ENCODE peak calls at places on chromosomes 11 and 22, in four cellular contexts. One of them, this sample, is unnamed.
A peak's percentile ranks its signal among the peaks of the same experiment; 100 is the strongest.

GRCh38 chr22:46373166-46373565 is 37.7 kb downstream of the TRMU start:
- DNase-seq in K562: no peak
- DNase-seq in HepG2: no peak
- DNase-seq in GM12878: no peak
- DNase-seq in this sample: no peak

GRCh38 chr11:57497303-57498247 is 17.9 kb downstream of the SLC43A1 start:
- DNase-seq in GM12878: no peak
- DNase-seq in K562: no peak
- DNase-seq in HepG2: peak; percentile 91
- DNase-seq in this sample: no peak

GRCh38 chr11:103920449-103920848 is 116.0 kb upstream of the DDI1 start:
- DNase-seq in HepG2: no peak
- DNase-seq in K562: no peak
- DNase-seq in GM12878: no peak
- DNase-seq in this sample: no peak

GRCh38 chr11:931385-931784 is 5.7 kb downstream of the AP2A2 start:
- DNase-seq in GM12878: no peak
- DNase-seq in K562: no peak
- DNase-seq in HepG2: no peak
- DNase-seq in this sample: no peak

GRCh38 chr11:46560300-46561025 is 33.4 kb downstream of the AMBRA1 start:
- DNase-seq in K562: peak; percentile 29
- DNase-seq in HepG2: no peak
- DNase-seq in GM12878: peak; percentile 33
- DNase-seq in this sample: no peak

GRCh38 chr11:44088377-44088776 is 7.1 kb upstream of the EXT2 start:
- DNase-seq in K562: no peak
- DNase-seq in HepG2: no peak
- DNase-seq in GM12878: no peak
- DNase-seq in this sample: no peak

GRCh38 chr11:1130276-1131032 is 27.3 kb upstream of the MUC5AC start:
- DNase-seq in GM12878: no peak
- DNase-seq in K562: no peak
- DNase-seq in HepG2: no peak
- DNase-seq in this sample: no peak

GRCh38 chr11:74220376-74220775 is 49.3 kb downstream of the PPME1 start:
- DNase-seq in HepG2: no peak
- DNase-seq in K562: no peak
- DNase-seq in GM12878: no peak
- DNase-seq in this sample: no peak

GRCh38 chr11:99257131-99257530 is 236.4 kb downstream of the CNTN5 start:
- DNase-seq in K562: no peak
- DNase-seq in HepG2: peak; percentile 72
- DNase-seq in GM12878: no peak
- DNase-seq in this sample: no peak

GRCh38 chr11:80462211-80462610 is 1021.4 kb upstream of the TENM4 start:
- DNase-seq in K562: no peak
- DNase-seq in HepG2: no peak
- DNase-seq in GM12878: no peak
- DNase-seq in this sample: no peak

GRCh38 chr11:35983965-35984364 is 40.1 kb downstream of the LDLRAD3 start:
- DNase-seq in GM12878: no peak
- DNase-seq in HepG2: no peak
- DNase-seq in K562: no peak
- DNase-seq in this sample: no peak

GRCh38 chr11:35982061-35982460 is 38.2 kb downstream of the LDLRAD3 start:
- DNase-seq in K562: no peak
- DNase-seq in GM12878: no peak
- DNase-seq in HepG2: no peak
- DNase-seq in this sample: no peak

GRCh38 chr11:35978891-35979290 is 35.0 kb downstream of the LDLRAD3 start:
- DNase-seq in K562: no peak
- DNase-seq in HepG2: no peak
- DNase-seq in GM12878: no peak
- DNase-seq in this sample: no peak

GRCh38 chr11:35980646-35981402 is 37.0 kb downstream of the LDLRAD3 start:
- DNase-seq in K562: no peak
- DNase-seq in HepG2: no peak
- DNase-seq in GM12878: no peak
- DNase-seq in this sample: no peak

DNA sequence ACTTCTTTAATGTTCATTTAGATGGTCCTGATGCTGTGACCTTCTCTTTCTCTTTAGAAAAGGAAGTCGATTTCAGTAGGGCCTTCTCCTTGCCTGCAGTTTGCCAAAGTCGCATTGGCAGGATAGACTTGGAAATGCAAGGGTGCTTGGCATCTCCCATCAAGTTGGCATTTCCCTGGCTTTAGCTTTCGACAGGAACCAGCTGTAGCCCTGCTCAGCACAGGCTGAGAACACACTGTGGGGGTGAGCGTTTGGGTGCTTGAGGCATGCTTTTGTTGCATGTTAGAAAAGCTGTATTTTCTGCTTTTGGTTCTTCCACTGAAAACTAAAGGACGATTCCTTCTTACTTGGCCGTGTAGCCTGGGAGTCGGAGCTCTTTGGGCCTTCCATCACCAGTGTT is 37.7 kb downstream of the LDLRAD3 start:
- DNase-seq in K562: no peak
- DNase-seq in GM12878: no peak
- DNase-seq in HepG2: no peak
- DNase-seq in this sample: no peak
- TF ChIP-seq TARDBP in K562: no peak
- TF ChIP-seq TARDBP in GM12878: no peak
- TF ChIP-seq TARDBP in HepG2: no peak
- TF ChIP-seq TARDBP in this sample: no peak

GRCh38 chr11:35304393-35304790 is 115.0 kb downstream of the SLC1A2 start:
- DNase-seq in K562: no peak
- DNase-seq in GM12878: no peak
- DNase-seq in HepG2: peak; percentile 25
- DNase-seq in this sample: no peak
- TF ChIP-seq BHLHE40 in K562: no peak
- TF ChIP-seq BHLHE40 in GM12878: no peak
- TF ChIP-seq BHLHE40 in HepG2: no peak
- TF ChIP-seq BHLHE40 in this sample: no peak

GRCh38 chr11:7332962-7333361 is 81.3 kb downstream of the SYT9 start:
- DNase-seq in K562: no peak
- DNase-seq in HepG2: no peak
- DNase-seq in GM12878: no peak
- DNase-seq in this sample: no peak

GRCh38 chr11:7332451-7332850 is 80.7 kb downstream of the SYT9 start:
- DNase-seq in K562: no peak
- DNase-seq in GM12878: no peak
- DNase-seq in HepG2: no peak
- DNase-seq in this sample: no peak
- TF ChIP-seq FOXM1 in K562: no peak
- TF ChIP-seq FOXM1 in GM12878: no peak
- TF ChIP-seq FOXM1 in HepG2: no peak
- TF ChIP-seq FOXM1 in this sample: no peak

GRCh38 chr11:11582261-11582701 is 39.5 kb downstream of the GALNT18 start:
- DNase-seq in HepG2: no peak
- DNase-seq in GM12878: no peak
- DNase-seq in K562: no peak
- DNase-seq in this sample: no peak

GRCh38 chr11:11583801-11584445 is 37.9 kb downstream of the GALNT18 start:
- DNase-seq in GM12878: no peak
- DNase-seq in K562: peak; percentile 5
- DNase-seq in HepG2: no peak
- DNase-seq in this sample: no peak

GRCh38 chr11:11584937-11585336 is 36.9 kb downstream of the GALNT18 start:
- DNase-seq in HepG2: no peak
- DNase-seq in K562: no peak
- DNase-seq in GM12878: no peak
- DNase-seq in this sample: no peak

GRCh38 chr11:11586465-11586864 is 35.3 kb downstream of the GALNT18 start:
- DNase-seq in GM12878: no peak
- DNase-seq in K562: no peak
- DNase-seq in HepG2: no peak
- DNase-seq in this sample: no peak

GRCh38 chr11:11584446-11584810 is 37.4 kb downstream of the GALNT18 start:
- DNase-seq in HepG2: no peak
- DNase-seq in GM12878: no peak
- DNase-seq in K562: no peak
- DNase-seq in this sample: no peak
- TF ChIP-seq TARDBP in HepG2: no peak
- TF ChIP-seq TARDBP in GM12878: no peak
- TF ChIP-seq TARDBP in K562: no peak
- TF ChIP-seq TARDBP in this sample: no peak

GRCh38 chr11:121452609-121453150 is at the start of gene SORL1-AS1:
- DNase-seq in GM12878: no peak
- DNase-seq in HepG2: no peak
- DNase-seq in K562: no peak
- DNase-seq in this sample: no peak
- TF ChIP-seq BHLHE40 in GM12878: peak; percentile 78
- TF ChIP-seq BHLHE40 in HepG2: no peak
- TF ChIP-seq BHLHE40 in K562: no peak
- TF ChIP-seq BHLHE40 in this sample: no peak

GRCh38 chr22:44188316-44188715 is 7.6 kb downstream of the PARVG start:
- DNase-seq in K562: no peak
- DNase-seq in GM12878: no peak
- DNase-seq in HepG2: no peak
- DNase-seq in this sample: no peak
- TF ChIP-seq FOXM1 in K562: no peak
- TF ChIP-seq FOXM1 in GM12878: no peak
- TF ChIP-seq FOXM1 in HepG2: no peak
- TF ChIP-seq FOXM1 in this sample: no peak

This sample was measured in HEK293T.